ENCODE peak calls at places on chromosomes 7 and 10, in ten cellular contexts. U is hepatocyte; X is tibial nerve; C is upper lobe of right lung; I is mammary epithelial cell; A is CD4-positive, CD25-positive, alpha-beta regulatory T cell; E is heart left ventricle; S is NT2/D1; B is HCT116; O is SK-N-SH. Q is an unnamed sample. For H3K9me3, the result is how much of the 10 kb centered on the place peaks cover.

GRCh38 chr10:126458453-126458852 is 70.2 kb upstream of the ADAM12 start:
- DNase-seq in E (no peak), O (no peak), B (no peak), S (no peak), U (no peak), X (no peak), A (no peak), I (no peak), C (no peak), Q (no peak)

GRCh38 chr10:70480254-70480861 is 1.8 kb downstream of the PALD1 start:
- DNase-seq in U (no peak), I (no peak), B (no peak), A (no peak), C (no peak), X (no peak), O (no peak), E (no peak), S (no peak), Q (no peak)

GRCh38 chr7:77351539-77352004 is 64.6 kb downstream of the GSAP start:
- DNase-seq in O (no peak), S (no peak), I (no peak), C (no peak), A (peak), U (no peak), B (no peak), E (peak), X (no peak), Q (no peak)

GRCh38 chr7:73983437-73984164 is 44.4 kb upstream of the ELN start:
- DNase-seq in X (no peak), S (no peak), A (no peak), U (no peak), B (no peak), E (peak), O (peak), I (no peak), C (no peak), Q (peak)

GRCh38 chr10:96446966-96447596 is 66.6 kb downstream of the TLL2 start:
- DNase-seq in A (no peak), C (no peak), O (no peak), X (no peak), B (no peak), S (no peak), U (no peak), I (no peak), E (no peak), Q (no peak)

GRCh38 chr10:122492955-122493597 is 31.7 kb downstream of the HTRA1 start:
- DNase-seq in S (no peak), U (peak), C (peak), O (no peak), E (peak), X (no peak), B (no peak), I (no peak), A (no peak), Q (no peak)

GRCh38 chr10:6061056-6061455 is 1.1 kb downstream of the IL2RA start:
- DNase-seq in S (no peak), O (no peak), U (no peak), X (no peak), C (no peak), E (no peak), B (no peak), I (no peak), A (no peak), Q (no peak)

GRCh38 chr10:37240223-37240622 is 114.8 kb downstream of the ANKRD30A start:
- DNase-seq in X (no peak), E (no peak), O (no peak), A (no peak), I (no peak), S (no peak), B (no peak), C (no peak), U (no peak), Q (no peak)

GRCh38 chr10:132471125-132471451 is 66.5 kb upstream of the INPP5A start:
- DNase-seq in U (no peak), B (no peak), I (no peak), S (no peak), O (no peak), C (no peak), X (no peak), E (no peak), A (no peak), Q (no peak)

GRCh38 chr10:102596506-102596971 is 47.7 kb upstream of the TRIM8 start:
- DNase-seq in X (no peak), A (no peak), E (peak), U (peak), I (peak), B (peak), O (peak), C (no peak), S (peak), Q (no peak)

GRCh38 chr7:36192050-36192824 is 39.2 kb downstream of the EEPD1 start:
- DNase-seq in I (no peak), E (no peak), X (no peak), B (no peak), C (no peak), U (peak), O (no peak), S (no peak), A (no peak), Q (no peak)

GRCh38 chr7:26508917-26509316 is 217.3 kb downstream of the SNX10 start:
- DNase-seq in B (no peak), S (peak), O (no peak), E (no peak), X (no peak), U (no peak), C (no peak), I (no peak), A (no peak), Q (no peak)

GRCh38 chr7:81833401-81833800 is 63.6 kb upstream of the HGF start:
- DNase-seq in B (no peak), I (no peak), X (no peak), U (no peak), C (no peak), E (no peak), A (no peak), S (no peak), O (no peak), Q (no peak)

GRCh38 chr10:120112809-120113208 is 220.3 kb downstream of the SEC23IP start:
- DNase-seq in O (no peak), S (no peak), I (no peak), X (no peak), B (no peak), U (no peak), A (no peak), E (no peak), C (no peak), Q (no peak)

GRCh38 chr7:44177570-44178131 is 11.6 kb downstream of the GCK start:
- DNase-seq in S (peak), U (no peak), C (peak), B (no peak), X (no peak), E (no peak), I (no peak), A (no peak), O (no peak), Q (no peak)

GRCh38 chr10:42754155-42755027 is 28.2 kb upstream of the BMS1 start:
- DNase-seq in A (peak), U (peak), C (peak), X (no peak), S (no peak), O (peak), E (peak), B (no peak), I (no peak), Q (no peak)

GRCh38 chr7:17535776-17536175 is 237.3 kb downstream of the AHR start:
- DNase-seq in A (no peak), U (no peak), E (no peak), I (peak), X (no peak), C (no peak), O (no peak), B (no peak), S (no peak), Q (no peak)

GRCh38 chr10:101226888-101227736 is 2.2 kb downstream of the LBX1 start:
- DNase-seq in U (no peak), C (no peak), A (no peak), B (no peak), E (no peak), X (no peak), S (no peak), O (peak), I (no peak), Q (no peak)

GRCh38 chr10:26706206-26706605 is 8.7 kb downstream of the PDSS1 start:
- DNase-seq in E (no peak), U (no peak), A (no peak), O (no peak), I (no peak), B (no peak), C (peak), S (no peak), X (no peak), Q (no peak)

GRCh38 chr7:23680417-23681405 is 712 bp downstream of the FAM221A start:
- DNase-seq in E (peak), O (peak), X (peak), U (peak), S (no peak), I (peak), C (peak), A (peak), B (no peak), Q (peak)

GRCh38 chr7:107879400-107880035 is 11.5 kb upstream of the DLD start:
- DNase-seq in U (peak), I (peak), B (peak), X (no peak), O (peak), A (peak), S (peak), C (no peak), E (no peak), Q (no peak)

GRCh38 chr10:76738991-76739390 is 898.6 kb downstream of the KCNMA1 start:
- DNase-seq in A (no peak), U (no peak), I (no peak), B (no peak), C (no peak), O (no peak), E (no peak), S (no peak), X (no peak), Q (no peak)

GRCh38 chr10:76743169-76743568 is 894.4 kb downstream of the KCNMA1 start:
- DNase-seq in X (no peak), E (no peak), O (no peak), B (no peak), U (no peak), I (no peak), S (no peak), A (no peak), C (no peak), Q (no peak)
- H3K9me3 ChIP-seq in X (under half), E (under half), O (under half), B (under half), U (under half), I (under half), S (under half), A (under half), C (under half), Q (under half)

DNA sequence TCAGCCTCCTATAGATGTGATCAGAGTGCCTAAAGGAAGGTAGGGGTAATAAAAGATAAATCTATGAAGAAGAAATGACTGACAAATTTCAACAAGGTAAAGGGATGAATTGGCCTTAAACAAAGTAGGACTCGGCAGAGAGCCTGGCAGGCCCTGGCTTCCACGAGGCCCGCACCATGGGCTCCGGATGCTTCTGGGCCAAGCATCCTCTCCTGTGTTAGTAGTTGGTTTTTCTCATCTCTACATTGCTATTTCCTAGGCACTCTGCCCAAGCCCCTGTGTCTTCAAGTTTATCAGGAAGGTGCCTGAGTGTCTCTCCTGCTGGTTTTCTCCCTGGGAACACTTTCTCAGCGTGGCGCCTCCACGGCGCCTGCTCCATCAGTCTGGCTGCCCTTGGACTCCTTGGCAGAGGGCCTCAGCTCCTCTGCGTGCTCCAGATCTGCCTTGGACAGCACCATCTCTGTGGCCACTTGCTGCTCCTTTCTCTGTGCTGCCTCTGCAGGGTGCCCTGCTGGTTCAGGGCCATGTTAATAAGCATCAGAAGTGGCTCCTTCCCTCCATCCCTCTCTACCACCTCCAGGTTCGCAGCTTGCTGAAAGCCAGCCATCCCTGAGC is 413.3 kb upstream of the DPP6 start:
- DNase-seq in U (no peak), I (no peak), E (no peak), C (no peak), B (no peak), O (no peak), A (no peak), S (no peak), X (no peak), Q (no peak)
- H3K9me3 ChIP-seq in U (under half), I (under half), E (under half), C (under half), B (under half), O (under half), A (under half), S (under half), X (under half), Q (under half)

DNA sequence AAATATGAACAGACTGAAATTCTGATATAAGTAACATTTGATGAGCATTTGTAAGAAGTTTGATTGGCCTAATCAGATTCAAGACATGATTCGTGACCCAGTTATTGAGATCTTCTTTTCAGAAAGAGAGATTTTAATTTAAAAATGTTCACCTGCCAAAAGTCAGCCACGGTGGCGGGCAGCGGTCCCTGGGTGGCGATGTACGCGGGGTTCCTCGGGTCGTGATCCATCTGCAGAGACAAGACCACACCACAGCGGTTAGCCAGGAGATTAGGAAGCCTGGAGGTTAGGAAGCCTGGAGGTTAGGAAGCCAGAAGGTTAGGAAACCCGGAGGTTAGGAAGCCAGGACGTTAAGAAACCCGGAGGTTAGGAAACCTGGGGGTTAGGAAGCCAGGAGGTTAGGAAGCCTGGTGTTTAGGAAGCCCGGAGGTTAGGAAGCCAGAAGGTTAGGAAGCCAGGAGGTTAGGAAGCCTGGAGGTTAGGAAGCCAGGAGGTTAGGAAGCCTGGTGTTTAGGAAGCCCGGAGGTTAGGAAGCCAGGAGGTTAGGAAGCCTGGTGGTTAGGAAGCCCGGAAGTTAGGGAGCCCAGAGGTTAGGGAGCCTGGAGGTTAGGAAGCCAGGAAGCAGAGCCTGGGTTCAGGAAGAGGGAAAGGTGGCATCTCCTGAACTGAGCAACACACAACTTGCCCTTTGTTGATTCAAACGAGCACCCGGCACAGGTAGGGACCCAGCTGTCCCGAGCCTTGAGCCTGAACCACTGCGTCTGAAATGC is 258.5 kb downstream of the DNAJB6 start:
- DNase-seq in C (no peak), U (no peak), X (no peak), I (no peak), O (no peak), S (no peak), E (no peak), B (no peak), A (no peak), Q (no peak)
- H3K9me3 ChIP-seq in C (under half), U (under half), X (under half), I (under half), O (under half), S (under half), E (under half), B (under half), A (under half), Q (under half)

GRCh38 chr7:153510674-153511073 is 541.5 kb upstream of the DPP6 start:
- DNase-seq in A (no peak), S (no peak), B (no peak), U (no peak), I (no peak), E (no peak), C (no peak), O (no peak), X (no peak), Q (no peak)

GRCh38 chr7:153504288-153505075 is 547.7 kb upstream of the DPP6 start:
- DNase-seq in X (no peak), C (no peak), S (no peak), I (no peak), O (no peak), U (no peak), E (no peak), B (no peak), A (no peak), Q (no peak)

GRCh38 chr7:153514006-153514405 is 538.2 kb upstream of the DPP6 start:
- DNase-seq in A (no peak), B (no peak), S (no peak), O (no peak), U (no peak), E (no peak), X (no peak), I (no peak), C (no peak), Q (no peak)

GRCh38 chr7:153507885-153508284 is 544.3 kb upstream of the DPP6 start:
- DNase-seq in E (no peak), S (no peak), O (no peak), C (no peak), B (no peak), U (no peak), X (no peak), A (no peak), I (no peak), Q (no peak)

GRCh38 chr7:153509763-153510162 is 542.4 kb upstream of the DPP6 start:
- DNase-seq in E (no peak), B (no peak), U (no peak), X (no peak), C (no peak), I (no peak), O (no peak), S (no peak), A (no peak), Q (no peak)
- H3K9me3 ChIP-seq in E (under half), B (under half), U (under half), X (under half), C (under half), I (under half), O (under half), S (under half), A (under half), Q (under half)

DNA sequence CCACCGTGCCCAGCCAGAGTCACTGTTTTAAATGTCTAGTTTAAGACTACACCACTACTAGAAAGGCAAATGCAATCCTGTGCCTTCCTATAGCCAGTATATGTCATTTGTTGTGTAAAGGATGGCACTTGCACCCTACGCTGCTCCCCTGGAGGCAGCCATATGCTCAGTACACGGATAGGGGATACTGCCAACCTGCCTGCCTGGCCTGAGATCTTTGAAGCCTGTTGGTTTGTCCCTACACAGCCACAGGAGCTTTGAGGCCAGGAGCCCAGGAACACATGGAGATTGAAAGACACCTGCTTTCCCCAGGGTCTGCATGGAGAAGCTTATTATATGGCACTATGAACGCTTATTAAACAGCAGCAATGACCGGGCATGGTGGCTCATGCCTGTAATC is 2.3 kb upstream of the SCRN1 start:
- DNase-seq in C (no peak), I (no peak), X (no peak), U (no peak), O (no peak), S (no peak), B (no peak), A (no peak), E (no peak), Q (no peak)
- H3K9me3 ChIP-seq in C (under half), I (under half), X (under half), U (under half), O (under half), S (under half), B (under half), A (under half), E (under half), Q (under half)

DNA sequence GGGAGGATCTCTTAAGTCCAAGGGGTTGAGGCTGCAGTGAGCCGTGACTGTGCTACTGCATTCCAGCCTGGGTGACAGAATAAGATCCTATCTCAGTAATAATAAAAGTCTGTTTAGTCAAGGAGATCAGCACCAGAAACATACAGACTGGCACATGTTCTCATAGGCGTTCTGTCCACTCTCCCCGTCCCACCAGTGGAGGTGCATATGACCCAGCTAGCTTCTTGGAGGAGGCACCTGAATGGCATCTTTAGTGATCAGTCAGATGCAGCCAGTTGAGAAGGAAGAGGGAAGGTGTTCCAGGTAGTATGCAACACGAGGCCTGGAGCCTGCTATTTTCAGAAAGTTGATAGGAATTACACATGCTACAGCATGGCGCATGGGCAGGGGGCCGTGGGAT is 45.3 kb upstream of the SVIL start:
- DNase-seq in O (no peak), X (no peak), E (no peak), C (no peak), S (no peak), A (no peak), I (no peak), U (no peak), B (no peak), Q (no peak)
- H3K9me3 ChIP-seq in O (under half), X (under half), E (under half), C (under half), S (under half), A (under half), I (under half), U (under half), B (under half), Q (under half)

DNA sequence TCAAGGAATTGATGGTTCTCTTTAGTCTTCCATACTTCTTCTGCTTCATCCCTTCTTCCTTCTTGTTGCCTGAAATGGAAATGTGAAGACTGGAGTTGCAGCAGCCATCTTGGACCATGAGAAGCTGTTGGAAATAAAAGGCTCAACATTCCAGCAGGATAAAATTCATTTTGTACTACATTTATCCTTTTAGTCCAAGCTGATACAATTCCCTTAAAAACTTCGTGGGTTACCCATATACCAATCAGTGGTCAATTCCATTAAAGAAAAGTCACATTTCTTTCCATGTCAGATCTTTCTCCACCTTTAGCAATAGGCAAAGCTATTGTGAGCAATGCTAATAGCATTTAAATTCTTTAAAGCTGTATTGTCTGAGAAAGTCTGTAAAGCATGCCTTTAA is 141.3 kb upstream of the LYZL2 start:
- DNase-seq in U (no peak), O (no peak), I (no peak), C (no peak), A (no peak), X (no peak), E (no peak), S (no peak), B (no peak), Q (no peak)
- H3K9me3 ChIP-seq in U (under half), O (under half), I (under half), C (under half), A (under half), X (under half), E (under half), S (under half), B (under half), Q (under half)

GRCh38 chr7:157873181-157873580 is 536.4 kb downstream of the DNAJB6 start:
- DNase-seq in C (peak), U (no peak), A (no peak), E (no peak), I (no peak), B (no peak), X (no peak), O (no peak), S (no peak), Q (no peak)
- H3K9me3 ChIP-seq in C (under half), U (under half), A (under half), E (under half), I (under half), B (under half), X (under half), O (under half), S (under half), Q (under half)

Q was measured in right atrium auricular region.